ENCODE peak calls at places on chromosomes 3 and 15, in ten cellular contexts. M, F, Q, W, E, Z, C, I, D and R are unnamed samples.
A peak's percentile ranks its signal among the peaks of the same experiment; 100 is the strongest.

GRCh38 chr3:177758131-177758530 is 560.8 kb upstream of the TBL1XR1 start:
- DNase-seq in Z (no peak), E (no peak), I (no peak), W (no peak), C (no peak), Q (no peak), D (no peak), F (no peak), M (no peak), R (no peak)

GRCh38 chr3:49295489-49296058 is 18.5 kb upstream of the C3orf62 start:
- DNase-seq in Z (peak; percentile 5), I (peak; percentile 67), D (peak; percentile 35), C (peak; percentile 28), W (no peak), M (no peak), Q (peak; percentile 18), F (no peak), E (peak; percentile 17), R (peak; percentile 39)

GRCh38 chr3:102332934-102333333 is 101.9 kb upstream of the ZPLD1 start:
- DNase-seq in D (peak; percentile 47), F (no peak), E (no peak), Q (no peak), W (no peak), M (no peak), C (no peak), I (no peak), Z (no peak), R (no peak)

GRCh38 chr3:158710601-158711000 is 21.7 kb downstream of the RARRES1 start:
- DNase-seq in D (no peak), Z (no peak), Q (no peak), F (no peak), I (no peak), E (no peak), M (no peak), W (no peak), C (no peak), R (no peak)

GRCh38 chr3:4687167-4687566 is 194.0 kb downstream of the ITPR1 start:
- DNase-seq in I (no peak), C (peak; percentile 47), F (no peak), D (no peak), Q (no peak), Z (no peak), W (no peak), E (no peak), M (no peak), R (peak; percentile 14)

GRCh38 chr15:70754862-70755261 is 8.5 kb downstream of the UACA start:
- DNase-seq in C (no peak), Q (no peak), M (no peak), E (no peak), W (no peak), F (no peak), Z (no peak), I (no peak), D (no peak), R (no peak)

GRCh38 chr3:101036213-101036618 is 43.0 kb upstream of the ABI3BP start:
- DNase-seq in I (peak; percentile 97), Q (no peak), W (peak; percentile 96), C (no peak), D (peak; percentile 88), E (peak; percentile 97), M (no peak), Z (no peak), F (no peak), R (no peak)

GRCh38 chr15:90101130-90101968 is 919 bp downstream of the IDH2 start:
- DNase-seq in C (no peak), Z (no peak), E (peak; percentile 38), Q (peak; percentile 54), F (peak; percentile 63), M (no peak), D (no peak), I (peak; percentile 11), W (no peak), R (peak; percentile 75)

GRCh38 chr3:57981483-57982087 is 26.6 kb upstream of the FLNB start:
- DNase-seq in M (no peak), F (no peak), C (no peak), D (no peak), Z (no peak), I (peak; percentile 11), W (no peak), Q (no peak), E (no peak), R (no peak)

GRCh38 chr15:80242132-80242769 is 9.8 kb downstream of the CTXND1 start:
- DNase-seq in E (peak; percentile 21), C (peak; percentile 60), W (no peak), M (no peak), I (peak; percentile 31), D (peak; percentile 51), Z (no peak), Q (peak; percentile 56), F (peak; percentile 65), R (peak; percentile 53)

GRCh38 chr3:140914384-140914945 is 27.2 kb upstream of the SLC25A36 start:
- DNase-seq in Q (no peak), D (no peak), W (no peak), E (no peak), I (peak; percentile 86), C (no peak), M (no peak), F (no peak), Z (no peak), R (no peak)

GRCh38 chr3:48157950-48158376 is 30.3 kb downstream of the CDC25A start:
- DNase-seq in M (peak; percentile 3), Q (peak; percentile 72), D (peak; percentile 35), Z (peak; percentile 20), W (peak; percentile 5), E (no peak), F (peak; percentile 48), I (peak; percentile 74), C (peak; percentile 80), R (peak; percentile 17)

GRCh38 chr15:90592144-90592887 is 62.6 kb downstream of the CRTC3 start:
- DNase-seq in F (no peak), E (no peak), Z (no peak), C (peak; percentile 62), M (no peak), D (peak; percentile 85), Q (no peak), W (peak; percentile 69), I (peak; percentile 91), R (no peak)

GRCh38 chr3:44913868-44914468 is 39.6 kb downstream of the TGM4 start:
- DNase-seq in C (peak; percentile 84), W (no peak), E (peak; percentile 55), M (peak; percentile 13), Q (peak; percentile 86), D (peak; percentile 84), I (peak; percentile 80), F (peak; percentile 69), Z (peak; percentile 54), R (peak; percentile 65)

GRCh38 chr3:53665606-53666005 is 171.2 kb downstream of the CACNA1D start:
- DNase-seq in D (no peak), Q (no peak), M (no peak), W (no peak), E (no peak), C (no peak), Z (no peak), F (no peak), I (no peak), R (no peak)

GRCh38 chr15:76752549-76752948 is 152.6 kb downstream of the SCAPER start:
- DNase-seq in W (no peak), M (no peak), Z (no peak), E (no peak), C (no peak), D (no peak), I (no peak), F (no peak), Q (no peak), R (no peak)

GRCh38 chr3:124856687-124857086 is 30.5 kb downstream of the ITGB5 start:
- DNase-seq in D (no peak), E (no peak), M (no peak), W (no peak), F (no peak), C (no peak), Q (no peak), Z (no peak), I (peak; percentile 31), R (no peak)

GRCh38 chr3:51471775-51472652 is 27.8 kb downstream of the DCAF1 start:
- DNase-seq in D (no peak), M (no peak), Q (no peak), W (no peak), C (no peak), Z (no peak), F (no peak), E (no peak), I (no peak), R (no peak)

GRCh38 chr3:129344540-129345220 is 66.0 kb downstream of the HMCES start:
- DNase-seq in Z (no peak), M (no peak), I (no peak), E (no peak), F (no peak), Q (peak; percentile 35), W (no peak), C (peak; percentile 85), D (no peak), R (peak; percentile 3)

GRCh38 chr3:15261274-15261673 is 55.2 kb downstream of the CAPN7 start:
- DNase-seq in F (no peak), C (no peak), Z (no peak), M (no peak), I (no peak), W (no peak), Q (no peak), E (no peak), D (no peak), R (no peak)

GRCh38 chr15:59569477-59569876 is 42.1 kb upstream of the GCNT3 start:
- DNase-seq in I (no peak), E (no peak), W (no peak), Z (no peak), M (no peak), Q (no peak), F (no peak), D (no peak), C (no peak), R (no peak)